ENCODE peak calls at places on chromosomes 4 and X, in six cellular contexts. N is SK-N-SH, K is GM12878, L is A549, P is K562, F is HepG2. B is an unnamed sample.

GRCh38 chrX:130295519-130296314 is 27.0 kb upstream of the ZNF280C start:
- DNase-seq in N (no peak), K (no peak), L (no peak), P (no peak), F (no peak), B (peak)

GRCh38 chr4:32689520-32689919 is 1969.4 kb downstream of the PCDH7 start:
- DNase-seq in N (no peak), K (no peak), L (peak), P (no peak), F (no peak), B (no peak)

GRCh38 chrX:20060961-20061868 is 55.5 kb downstream of the MAP7D2 start:
- DNase-seq in N (no peak), K (peak), L (no peak), P (no peak), F (no peak), B (no peak)

GRCh38 chr4:89753601-89754066 is 83.3 kb downstream of the SNCA start:
- DNase-seq in N (peak), K (no peak), L (peak), P (no peak), F (peak), B (peak)

GRCh38 chr4:137755033-137755471 is 222.8 kb upstream of the PCDH18 start:
- DNase-seq in N (no peak), K (no peak), L (peak), P (no peak), F (no peak), B (peak)

GRCh38 chr4:175884048-175884447 is 72.0 kb upstream of the GPM6A start:
- DNase-seq in N (no peak), K (no peak), L (no peak), P (no peak), F (no peak), B (no peak)

GRCh38 chrX:281166-281999 is at the start of gene PLCXD1:
- DNase-seq in N (peak), K (no peak), L (peak), P (peak), F (peak), B (peak)

GRCh38 chr4:81466841-81467671 is 4.7 kb downstream of the RASGEF1B start:
- DNase-seq in N (peak), K (peak), L (peak), P (peak), F (peak), B (peak)

GRCh38 chrX:1529756-1530155 is 7.2 kb downstream of the P2RY8 start:
- DNase-seq in N (no peak), K (no peak), L (no peak), P (no peak), F (no peak), B (no peak)

GRCh38 chr4:119697887-119698393 is 69.3 kb upstream of the PDE5A start:
- DNase-seq in N (no peak), K (no peak), L (no peak), P (no peak), F (peak), B (no peak)

GRCh38 chr4:150867148-150867547 is 147.9 kb downstream of the LRBA start:
- DNase-seq in N (peak), K (peak), L (peak), P (peak), F (peak), B (peak)

GRCh38 chr4:7714738-7715137 is 224.9 kb downstream of the AFAP1 start:
- DNase-seq in N (no peak), K (no peak), L (no peak), P (no peak), F (no peak), B (no peak)

GRCh38 chr4:7714176-7714575 is 225.5 kb downstream of the AFAP1 start:
- DNase-seq in N (no peak), K (no peak), L (no peak), P (no peak), F (no peak), B (no peak)

GRCh38 chr4:7713757-7714156 is 225.9 kb downstream of the AFAP1 start:
- DNase-seq in N (no peak), K (no peak), L (no peak), P (no peak), F (no peak), B (no peak)

GRCh38 chr4:7716322-7716721 is 223.3 kb downstream of the AFAP1 start:
- DNase-seq in N (no peak), K (no peak), L (no peak), P (no peak), F (no peak), B (no peak)

GRCh38 chr4:7715251-7716014 is 224.2 kb downstream of the AFAP1 start:
- DNase-seq in N (no peak), K (no peak), L (no peak), P (no peak), F (no peak), B (no peak)
- TF ChIP-seq SMC3 in N (no peak), K (no peak), L (no peak), P (no peak), F (no peak), B (no peak)

GRCh38 chr4:188975271-188975670 is 836.0 kb downstream of the TRIML1 start:
- DNase-seq in N (no peak), K (no peak), L (no peak), P (no peak), F (no peak), B (no peak)

GRCh38 chr4:188971125-188971524 is 831.9 kb downstream of the TRIML1 start:
- DNase-seq in N (peak), K (no peak), L (peak), P (no peak), F (no peak), B (peak)

DNA sequence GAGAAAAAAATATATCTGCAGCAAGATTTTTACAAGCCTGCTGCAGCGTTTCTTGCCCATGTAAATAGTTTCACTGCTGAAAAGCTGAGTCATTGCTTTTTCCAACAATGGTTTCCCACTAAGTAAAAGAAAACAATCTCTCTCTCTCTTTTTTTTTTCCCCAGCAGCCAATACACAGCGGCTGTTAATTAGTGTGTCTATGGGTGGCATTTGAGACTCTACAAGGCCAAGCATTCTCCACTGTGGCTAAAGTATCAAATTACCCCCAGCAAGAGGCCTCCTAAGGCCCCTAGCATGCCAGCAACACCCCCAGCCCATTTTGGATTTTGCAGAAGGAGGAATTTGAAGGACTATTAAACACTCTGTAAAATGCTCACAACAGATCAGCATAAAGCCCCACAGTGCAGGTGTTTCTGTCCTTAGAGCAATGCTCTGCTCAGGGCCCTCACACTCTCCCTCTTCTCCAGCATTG is 837.4 kb downstream of the TRIML1 start:
- DNase-seq in N (no peak), K (no peak), L (peak), P (no peak), F (no peak), B (peak)
- TF ChIP-seq SMC3 in N (no peak), K (no peak), L (no peak), P (no peak), F (no peak), B (no peak)

GRCh38 chr4:153486281-153487151 is 20.4 kb downstream of the TMEM131L start:
- DNase-seq in N (no peak), K (no peak), L (peak), P (no peak), F (peak), B (peak)

GRCh38 chr4:153489856-153490558 is 23.8 kb downstream of the TMEM131L start:
- DNase-seq in N (no peak), K (no peak), L (no peak), P (no peak), F (no peak), B (peak)

GRCh38 chr4:153490985-153491483 is 24.9 kb downstream of the TMEM131L start:
- DNase-seq in N (no peak), K (no peak), L (no peak), P (no peak), F (no peak), B (no peak)

GRCh38 chr4:153488006-153488718 is 22.0 kb downstream of the TMEM131L start:
- DNase-seq in N (no peak), K (peak), L (no peak), P (no peak), F (no peak), B (peak)

GRCh38 chr4:153488719-153489384 is 22.7 kb downstream of the TMEM131L start:
- DNase-seq in N (no peak), K (peak), L (no peak), P (no peak), F (no peak), B (no peak)
- TF ChIP-seq SMC3 in N (no peak), K (no peak), L (no peak), P (no peak), F (no peak), B (no peak)

GRCh38 chr4:154189346-154189745 is 302.3 kb downstream of the DCHS2 start:
- DNase-seq in N (no peak), K (no peak), L (no peak), P (no peak), F (no peak), B (no peak)
- TF ChIP-seq SMC3 in N (no peak), K (no peak), L (no peak), P (no peak), F (no peak), B (no peak)

GRCh38 chrX:65667503-65668355 is at the start of gene MSN:
- DNase-seq in N (peak), K (no peak), L (peak), P (peak), F (no peak), B (peak)
- TF ChIP-seq SMC3 in N (no peak), K (no peak), L (no peak), P (no peak), F (no peak), B (peak)

DNA sequence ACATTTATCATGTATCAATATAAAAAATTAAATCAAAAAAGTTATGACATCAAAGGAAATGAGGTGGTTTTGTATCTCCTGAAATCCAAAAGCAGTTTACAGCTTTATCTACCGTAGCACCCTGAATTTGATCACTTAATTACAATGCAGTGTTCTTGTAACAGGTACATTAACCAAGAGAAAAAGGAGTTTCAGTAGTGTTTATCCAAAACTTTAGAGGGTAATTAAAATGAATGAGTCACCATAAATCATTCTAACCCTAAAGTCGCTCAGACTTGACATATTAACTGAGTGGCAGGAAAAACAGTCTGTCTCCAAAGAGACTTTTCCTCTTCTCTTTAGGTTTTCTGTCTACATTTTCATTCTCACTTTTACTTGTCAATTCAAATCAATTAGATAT is 907.6 kb upstream of the EPHA5 start:
- DNase-seq in N (no peak), K (no peak), L (no peak), P (no peak), F (no peak), B (no peak)
- TF ChIP-seq SMC3 in N (no peak), K (no peak), L (no peak), P (no peak), F (no peak), B (no peak)

B was measured in IMR-90.